ENCODE peak calls at places on chromosomes 2 and 18, in five cellular contexts. One of them, this sample, is unnamed.

GRCh38 chr2:73386342-73386868 is 769 bp downstream of the ALMS1 start:
- DNase-seq in stimulated activated CD4-positive, alpha-beta T cell treated with anti-CD3 and anti-CD28 coated beads, Interleukin-2, amount 100 ng/mL, for 24 hours: no peak
- DNase-seq in iris pigment epithelial cell: no peak
- DNase-seq in germinal center: no peak
- DNase-seq in activated CD4-positive, alpha-beta T cell treated with anti-CD3 and anti-CD28 coated beads, Interleukin-2, amount 50 U/mL, for 24 hours: no peak
- DNase-seq in this sample: peak; percentile 42

GRCh38 chr2:215435261-215435808 is 533 bp downstream of the FN1 start:
- DNase-seq in activated CD4-positive, alpha-beta T cell treated with anti-CD3 and anti-CD28 coated beads, Interleukin-2, amount 50 U/mL, for 24 hours: no peak
- DNase-seq in stimulated activated CD4-positive, alpha-beta T cell treated with anti-CD3 and anti-CD28 coated beads, Interleukin-2, amount 100 ng/mL, for 24 hours: no peak
- DNase-seq in iris pigment epithelial cell: no peak
- DNase-seq in germinal center: no peak
- DNase-seq in this sample: peak; percentile 18

GRCh38 chr2:62423235-62423634 is 82.8 kb downstream of the TMEM17 start:
- DNase-seq in germinal center: no peak
- DNase-seq in iris pigment epithelial cell: no peak
- DNase-seq in activated CD4-positive, alpha-beta T cell treated with anti-CD3 and anti-CD28 coated beads, Interleukin-2, amount 50 U/mL, for 24 hours: no peak
- DNase-seq in stimulated activated CD4-positive, alpha-beta T cell treated with anti-CD3 and anti-CD28 coated beads, Interleukin-2, amount 100 ng/mL, for 24 hours: no peak
- DNase-seq in this sample: no peak

GRCh38 chr18:61496374-61496773 is 163.1 kb downstream of the CDH20 start:
- DNase-seq in germinal center: no peak
- DNase-seq in activated CD4-positive, alpha-beta T cell treated with anti-CD3 and anti-CD28 coated beads, Interleukin-2, amount 50 U/mL, for 24 hours: no peak
- DNase-seq in iris pigment epithelial cell: no peak
- DNase-seq in stimulated activated CD4-positive, alpha-beta T cell treated with anti-CD3 and anti-CD28 coated beads, Interleukin-2, amount 100 ng/mL, for 24 hours: no peak
- DNase-seq in this sample: no peak

GRCh38 chr2:159045545-159046454 is 77.4 kb downstream of the TANC1 start:
- DNase-seq in iris pigment epithelial cell: peak; percentile 43
- DNase-seq in germinal center: no peak
- DNase-seq in stimulated activated CD4-positive, alpha-beta T cell treated with anti-CD3 and anti-CD28 coated beads, Interleukin-2, amount 100 ng/mL, for 24 hours: no peak
- DNase-seq in activated CD4-positive, alpha-beta T cell treated with anti-CD3 and anti-CD28 coated beads, Interleukin-2, amount 50 U/mL, for 24 hours: no peak
- DNase-seq in this sample: no peak

GRCh38 chr2:174247474-174248186 is 702 bp downstream of the OLA1 start:
- DNase-seq in activated CD4-positive, alpha-beta T cell treated with anti-CD3 and anti-CD28 coated beads, Interleukin-2, amount 50 U/mL, for 24 hours: no peak
- DNase-seq in germinal center: peak; percentile 10
- DNase-seq in stimulated activated CD4-positive, alpha-beta T cell treated with anti-CD3 and anti-CD28 coated beads, Interleukin-2, amount 100 ng/mL, for 24 hours: peak; percentile 21
- DNase-seq in iris pigment epithelial cell: peak; percentile 29
- DNase-seq in this sample: peak; percentile 12

GRCh38 chr2:33681333-33681732 is 82.2 kb upstream of the FAM98A start:
- DNase-seq in stimulated activated CD4-positive, alpha-beta T cell treated with anti-CD3 and anti-CD28 coated beads, Interleukin-2, amount 100 ng/mL, for 24 hours: no peak
- DNase-seq in iris pigment epithelial cell: no peak
- DNase-seq in germinal center: no peak
- DNase-seq in activated CD4-positive, alpha-beta T cell treated with anti-CD3 and anti-CD28 coated beads, Interleukin-2, amount 50 U/mL, for 24 hours: no peak
- DNase-seq in this sample: no peak

GRCh38 chr2:101125374-101125773 is 25.8 kb downstream of the TBC1D8 start:
- DNase-seq in activated CD4-positive, alpha-beta T cell treated with anti-CD3 and anti-CD28 coated beads, Interleukin-2, amount 50 U/mL, for 24 hours: no peak
- DNase-seq in stimulated activated CD4-positive, alpha-beta T cell treated with anti-CD3 and anti-CD28 coated beads, Interleukin-2, amount 100 ng/mL, for 24 hours: no peak
- DNase-seq in germinal center: no peak
- DNase-seq in iris pigment epithelial cell: peak; percentile 70
- DNase-seq in this sample: no peak

GRCh38 chr2:43315482-43315881 is 89.1 kb upstream of the ZFP36L2 start:
- DNase-seq in iris pigment epithelial cell: no peak
- DNase-seq in activated CD4-positive, alpha-beta T cell treated with anti-CD3 and anti-CD28 coated beads, Interleukin-2, amount 50 U/mL, for 24 hours: no peak
- DNase-seq in germinal center: no peak
- DNase-seq in stimulated activated CD4-positive, alpha-beta T cell treated with anti-CD3 and anti-CD28 coated beads, Interleukin-2, amount 100 ng/mL, for 24 hours: no peak
- DNase-seq in this sample: no peak

GRCh38 chr2:226656367-226656766 is 143.3 kb downstream of the IRS1 start:
- DNase-seq in activated CD4-positive, alpha-beta T cell treated with anti-CD3 and anti-CD28 coated beads, Interleukin-2, amount 50 U/mL, for 24 hours: no peak
- DNase-seq in germinal center: no peak
- DNase-seq in stimulated activated CD4-positive, alpha-beta T cell treated with anti-CD3 and anti-CD28 coated beads, Interleukin-2, amount 100 ng/mL, for 24 hours: no peak
- DNase-seq in iris pigment epithelial cell: peak; percentile 50
- DNase-seq in this sample: no peak

GRCh38 chr2:12700989-12701388 is 15.7 kb upstream of the TRIB2 start:
- DNase-seq in activated CD4-positive, alpha-beta T cell treated with anti-CD3 and anti-CD28 coated beads, Interleukin-2, amount 50 U/mL, for 24 hours: no peak
- DNase-seq in germinal center: no peak
- DNase-seq in stimulated activated CD4-positive, alpha-beta T cell treated with anti-CD3 and anti-CD28 coated beads, Interleukin-2, amount 100 ng/mL, for 24 hours: no peak
- DNase-seq in iris pigment epithelial cell: peak; percentile 82
- DNase-seq in this sample: no peak

GRCh38 chr2:109183871-109184270 is 54.9 kb downstream of the SH3RF3 start:
- DNase-seq in stimulated activated CD4-positive, alpha-beta T cell treated with anti-CD3 and anti-CD28 coated beads, Interleukin-2, amount 100 ng/mL, for 24 hours: no peak
- DNase-seq in germinal center: no peak
- DNase-seq in iris pigment epithelial cell: no peak
- DNase-seq in activated CD4-positive, alpha-beta T cell treated with anti-CD3 and anti-CD28 coated beads, Interleukin-2, amount 50 U/mL, for 24 hours: no peak
- DNase-seq in this sample: no peak

GRCh38 chr2:231380307-231380706 is 15.2 kb upstream of the B3GNT7 start:
- DNase-seq in activated CD4-positive, alpha-beta T cell treated with anti-CD3 and anti-CD28 coated beads, Interleukin-2, amount 50 U/mL, for 24 hours: no peak
- DNase-seq in stimulated activated CD4-positive, alpha-beta T cell treated with anti-CD3 and anti-CD28 coated beads, Interleukin-2, amount 100 ng/mL, for 24 hours: no peak
- DNase-seq in iris pigment epithelial cell: no peak
- DNase-seq in germinal center: no peak
- DNase-seq in this sample: no peak

GRCh38 chr2:18304849-18305248 is 255.6 kb downstream of the RDH14 start:
- DNase-seq in stimulated activated CD4-positive, alpha-beta T cell treated with anti-CD3 and anti-CD28 coated beads, Interleukin-2, amount 100 ng/mL, for 24 hours: no peak
- DNase-seq in germinal center: no peak
- DNase-seq in activated CD4-positive, alpha-beta T cell treated with anti-CD3 and anti-CD28 coated beads, Interleukin-2, amount 50 U/mL, for 24 hours: no peak
- DNase-seq in iris pigment epithelial cell: peak; percentile 46
- DNase-seq in this sample: no peak

GRCh38 chr2:202577250-202578183 is 57.3 kb upstream of the FAM117B start:
- DNase-seq in iris pigment epithelial cell: no peak
- DNase-seq in activated CD4-positive, alpha-beta T cell treated with anti-CD3 and anti-CD28 coated beads, Interleukin-2, amount 50 U/mL, for 24 hours: no peak
- DNase-seq in germinal center: no peak
- DNase-seq in stimulated activated CD4-positive, alpha-beta T cell treated with anti-CD3 and anti-CD28 coated beads, Interleukin-2, amount 100 ng/mL, for 24 hours: no peak
- DNase-seq in this sample: peak; percentile 34

GRCh38 chr2:236584521-236585384 is 15.1 kb downstream of the ACKR3 start:
- DNase-seq in activated CD4-positive, alpha-beta T cell treated with anti-CD3 and anti-CD28 coated beads, Interleukin-2, amount 50 U/mL, for 24 hours: no peak
- DNase-seq in iris pigment epithelial cell: no peak
- DNase-seq in germinal center: no peak
- DNase-seq in stimulated activated CD4-positive, alpha-beta T cell treated with anti-CD3 and anti-CD28 coated beads, Interleukin-2, amount 100 ng/mL, for 24 hours: no peak
- DNase-seq in this sample: no peak

GRCh38 chr18:76452357-76452756 is 42.7 kb downstream of the ZNF516 start:
- DNase-seq in activated CD4-positive, alpha-beta T cell treated with anti-CD3 and anti-CD28 coated beads, Interleukin-2, amount 50 U/mL, for 24 hours: no peak
- DNase-seq in germinal center: no peak
- DNase-seq in stimulated activated CD4-positive, alpha-beta T cell treated with anti-CD3 and anti-CD28 coated beads, Interleukin-2, amount 100 ng/mL, for 24 hours: no peak
- DNase-seq in iris pigment epithelial cell: peak; percentile 75
- DNase-seq in this sample: no peak